ENCODE peak calls at places on chromosome 7, in six cellular contexts. T is HepG2, P is spleen, K is sigmoid colon, J is tibial nerve, I is transverse colon. D is an unnamed sample. For H3K27me3, the result is how much of the 10 kb centered on the place peaks cover.

GRCh38 chr7:40799493-40800406 is 664.9 kb downstream of the SUGCT start:
- DNase-seq in T (no peak), P (no peak), K (no peak), J (no peak), I (no peak), D (no peak)

GRCh38 chr7:55271069-55271468 is 94.1 kb upstream of the LANCL2 start:
- DNase-seq in T (no peak), P (no peak), K (no peak), J (no peak), I (no peak), D (no peak)

GRCh38 chr7:17989546-17989945 is 38.1 kb downstream of the PRPS1L1 start:
- DNase-seq in T (no peak), P (no peak), K (no peak), J (no peak), I (peak), D (no peak)

GRCh38 chr7:23372671-23373070 is 73.5 kb downstream of the MALSU1 start:
- DNase-seq in T (no peak), P (no peak), K (no peak), J (no peak), I (no peak), D (no peak)

GRCh38 chr7:25389489-25390106 is 161.3 kb upstream of the NPVF start:
- DNase-seq in T (peak), P (no peak), K (no peak), J (peak), I (peak), D (no peak)

GRCh38 chr7:27151341-27151944 is 940 bp downstream of the HOXA3 start:
- DNase-seq in T (no peak), P (peak), K (peak), J (no peak), I (no peak), D (peak)

GRCh38 chr7:112019932-112020331 is 186.3 kb downstream of the DOCK4 start:
- DNase-seq in T (peak), P (no peak), K (no peak), J (no peak), I (no peak), D (no peak)

GRCh38 chr7:101696-102376 is 90.5 kb upstream of the FAM20C start:
- DNase-seq in T (no peak), P (peak), K (no peak), J (no peak), I (no peak), D (no peak)

GRCh38 chr7:27205325-27206280 is 5.7 kb upstream of the HOXA13 start:
- DNase-seq in T (no peak), P (no peak), K (no peak), J (no peak), I (no peak), D (no peak)

GRCh38 chr7:1163121-1163520 is 3.1 kb upstream of the ZFAND2A start:
- DNase-seq in T (no peak), P (no peak), K (no peak), J (no peak), I (no peak), D (no peak)

GRCh38 chr7:81470084-81470723 is 299.6 kb downstream of the HGF start:
- DNase-seq in T (peak), P (no peak), K (peak), J (peak), I (peak), D (peak)

GRCh38 chr7:50632561-50633413 is 67.6 kb upstream of the DDC start:
- DNase-seq in T (peak), P (no peak), K (no peak), J (peak), I (peak), D (no peak)

GRCh38 chr7:80804581-80804980 is 114.3 kb downstream of the SEMA3C start:
- DNase-seq in T (no peak), P (no peak), K (no peak), J (no peak), I (no peak), D (no peak)

GRCh38 chr7:32164341-32164996 is 94.3 kb upstream of the PDE1C start:
- DNase-seq in T (peak), P (no peak), K (no peak), J (no peak), I (peak), D (peak)

GRCh38 chr7:1403844-1404404 is 55.3 kb downstream of the MICALL2 start:
- DNase-seq in T (no peak), P (no peak), K (no peak), J (no peak), I (no peak), D (peak)

GRCh38 chr7:106717997-106718871 is 57.3 kb upstream of the CCDC71L start:
- DNase-seq in T (peak), P (no peak), K (no peak), J (peak), I (no peak), D (peak)

GRCh38 chr7:79790863-79791262 is 337.4 kb upstream of the MAGI2 start:
- DNase-seq in T (no peak), P (no peak), K (no peak), J (no peak), I (no peak), D (no peak)

GRCh38 chr7:74424291-74424880 is 29.3 kb upstream of the GTF2IRD1 start:
- DNase-seq in T (no peak), P (no peak), K (peak), J (no peak), I (no peak), D (peak)

GRCh38 chr7:620885-621284 is 101.2 kb upstream of the PDGFA start:
- DNase-seq in T (no peak), P (no peak), K (no peak), J (no peak), I (no peak), D (no peak)

GRCh38 chr7:50303894-50304157 is 690 bp upstream of the IKZF1 start:
- DNase-seq in T (no peak), P (peak), K (no peak), J (no peak), I (no peak), D (peak)

GRCh38 chr7:150317748-150318444 is 5.3 kb upstream of the LRRC61 start:
- DNase-seq in T (no peak), P (no peak), K (no peak), J (no peak), I (no peak), D (no peak)

GRCh38 chr7:115476666-115477065 is 553.9 kb downstream of the TFEC start:
- DNase-seq in T (no peak), P (peak), K (no peak), J (no peak), I (no peak), D (no peak)

GRCh38 chr7:75623390-75624133 is 115.2 kb downstream of the HIP1 start:
- DNase-seq in T (no peak), P (no peak), K (no peak), J (no peak), I (no peak), D (no peak)

GRCh38 chr7:131388126-131388525 is 60.5 kb downstream of the MKLN1 start:
- DNase-seq in T (no peak), P (no peak), K (no peak), J (no peak), I (no peak), D (no peak)
- TF ChIP-seq POLR2A in T (no peak), P (no peak), K (no peak), J (no peak), I (no peak), D (no peak)

GRCh38 chr7:128131701-128132100 is 100.5 kb upstream of the LRRC4 start:
- DNase-seq in T (no peak), P (no peak), K (no peak), J (no peak), I (no peak), D (no peak)

GRCh38 chr7:128132426-128133069 is 101.3 kb upstream of the LRRC4 start:
- DNase-seq in T (no peak), P (no peak), K (no peak), J (no peak), I (no peak), D (no peak)

GRCh38 chr7:128136215-128136597 is 104.9 kb upstream of the LEP start:
- DNase-seq in T (no peak), P (no peak), K (no peak), J (no peak), I (no peak), D (no peak)

GRCh38 chr7:128137096-128137655 is 103.9 kb upstream of the LEP start:
- DNase-seq in T (peak), P (no peak), K (no peak), J (no peak), I (no peak), D (no peak)

DNA sequence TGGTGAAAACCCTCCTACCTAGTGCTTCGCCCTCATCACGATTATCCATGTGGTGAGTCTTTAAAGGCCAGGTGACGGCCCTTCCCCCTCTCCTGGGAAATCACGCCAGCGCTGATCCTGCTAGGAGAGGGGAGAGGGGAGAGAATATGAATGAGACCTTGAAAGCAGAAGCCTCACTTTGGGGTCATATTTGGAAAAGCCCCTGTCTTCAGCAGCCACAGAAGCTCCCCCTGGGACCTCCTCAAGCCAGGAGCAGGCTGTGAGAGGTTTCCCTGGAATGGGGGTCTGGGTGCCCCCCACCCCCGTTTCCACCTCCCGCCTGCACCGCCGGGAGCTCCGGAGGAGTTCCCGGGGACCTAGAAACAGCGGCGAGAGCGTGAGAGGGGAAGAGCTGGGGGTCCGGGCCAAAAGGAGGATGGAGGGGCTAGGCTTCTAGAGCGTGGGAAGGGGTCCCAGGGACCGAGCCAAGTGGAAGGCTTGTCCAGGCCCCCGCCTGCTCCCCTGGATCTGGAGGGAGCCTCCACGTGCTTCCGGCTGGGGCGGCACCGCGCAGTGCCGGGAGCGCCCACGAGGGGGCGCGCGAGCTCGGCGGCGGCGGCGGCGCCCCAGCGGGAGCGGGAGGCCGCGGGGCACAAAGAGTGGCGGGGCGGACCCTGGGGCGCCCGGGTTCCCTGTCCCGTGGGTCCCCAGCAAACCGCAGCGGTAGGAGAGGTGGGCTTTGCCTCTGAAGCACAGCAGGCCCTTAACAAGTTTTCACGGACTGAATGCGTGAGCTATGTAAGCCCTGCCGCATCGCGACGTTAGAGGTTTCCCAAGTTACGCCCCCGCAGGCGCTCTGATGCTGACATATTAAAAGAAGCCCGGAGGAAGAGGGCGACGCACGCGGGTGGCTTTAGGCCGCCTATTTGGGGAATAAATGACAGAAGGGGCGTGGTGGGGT is 104.3 kb upstream of the LRRC4 start:
- DNase-seq in T (no peak), P (peak), K (no peak), J (peak), I (peak), D (peak)
- H3K27me3 ChIP-seq in T (half or more), P (under half), K (under half), J (under half), I (half or more), D (under half)

GRCh38 chr7:4714767-4715384 is 32.8 kb downstream of the FOXK1 start:
- DNase-seq in T (no peak), P (no peak), K (no peak), J (no peak), I (no peak), D (no peak)
- H3K4me3 ChIP-seq in T (peak), P (peak), K (no peak), J (no peak), I (no peak), D (no peak)

DNA sequence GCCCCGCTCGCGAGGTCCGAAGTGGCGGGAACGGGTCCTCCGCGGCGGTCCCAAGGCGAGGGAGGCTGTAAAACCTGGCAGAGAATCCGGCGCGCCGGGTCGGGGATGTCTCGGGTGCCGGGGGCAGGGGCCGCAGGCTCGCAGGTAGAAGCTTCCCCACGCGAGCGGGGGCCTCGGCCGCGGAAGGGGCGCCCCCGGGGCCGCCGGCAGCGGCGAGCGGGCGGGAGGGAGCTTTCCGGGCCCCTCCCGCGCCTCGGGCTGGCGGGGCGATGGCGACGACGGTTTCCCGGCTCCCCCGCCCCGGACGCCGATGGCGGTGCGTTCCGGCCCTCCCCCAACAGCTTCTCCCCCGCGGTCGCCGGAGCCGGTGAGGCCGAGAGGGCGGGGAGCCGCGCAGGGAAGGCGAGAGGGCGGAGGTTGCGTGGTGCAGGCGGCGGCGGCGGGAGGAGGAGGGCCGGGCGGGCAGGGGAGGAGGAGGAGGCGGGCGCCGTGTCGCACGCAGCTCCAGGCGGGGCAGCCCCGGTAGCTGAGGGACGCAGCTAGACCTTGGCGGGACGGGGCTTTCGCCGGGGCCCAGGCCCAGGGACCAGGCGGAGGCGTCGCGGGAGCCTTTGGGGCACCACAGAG is at the start of gene CUL1:
- DNase-seq in T (peak), P (peak), K (peak), J (peak), I (peak), D (peak)
- TF ChIP-seq POLR2A in T (peak), P (peak), K (peak), J (no peak), I (peak), D (no peak)

DNA sequence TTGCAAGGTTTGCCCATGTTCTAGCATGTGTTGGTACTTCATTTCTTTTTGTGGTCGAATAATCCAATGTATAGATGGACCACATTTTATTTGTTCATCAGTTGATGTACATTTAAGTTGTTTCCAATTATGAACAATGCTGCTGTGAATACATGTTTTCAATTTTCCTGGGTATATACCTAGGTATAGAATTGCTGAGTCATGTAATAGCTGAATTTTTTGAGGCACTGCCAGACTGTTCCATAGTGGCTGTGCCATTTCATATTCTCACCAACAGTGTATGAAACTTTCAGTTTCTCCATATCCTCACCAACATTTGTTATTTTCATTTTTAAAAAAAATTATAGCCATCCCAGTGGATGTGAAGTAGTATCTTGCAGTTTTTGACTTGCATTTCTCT is 90.5 kb downstream of the EZH2 start:
- DNase-seq in T (no peak), P (no peak), K (no peak), J (no peak), I (no peak), D (no peak)
- H3K27me3 ChIP-seq in T (under half), P (under half), K (under half), J (under half), I (under half), D (under half)

DNA sequence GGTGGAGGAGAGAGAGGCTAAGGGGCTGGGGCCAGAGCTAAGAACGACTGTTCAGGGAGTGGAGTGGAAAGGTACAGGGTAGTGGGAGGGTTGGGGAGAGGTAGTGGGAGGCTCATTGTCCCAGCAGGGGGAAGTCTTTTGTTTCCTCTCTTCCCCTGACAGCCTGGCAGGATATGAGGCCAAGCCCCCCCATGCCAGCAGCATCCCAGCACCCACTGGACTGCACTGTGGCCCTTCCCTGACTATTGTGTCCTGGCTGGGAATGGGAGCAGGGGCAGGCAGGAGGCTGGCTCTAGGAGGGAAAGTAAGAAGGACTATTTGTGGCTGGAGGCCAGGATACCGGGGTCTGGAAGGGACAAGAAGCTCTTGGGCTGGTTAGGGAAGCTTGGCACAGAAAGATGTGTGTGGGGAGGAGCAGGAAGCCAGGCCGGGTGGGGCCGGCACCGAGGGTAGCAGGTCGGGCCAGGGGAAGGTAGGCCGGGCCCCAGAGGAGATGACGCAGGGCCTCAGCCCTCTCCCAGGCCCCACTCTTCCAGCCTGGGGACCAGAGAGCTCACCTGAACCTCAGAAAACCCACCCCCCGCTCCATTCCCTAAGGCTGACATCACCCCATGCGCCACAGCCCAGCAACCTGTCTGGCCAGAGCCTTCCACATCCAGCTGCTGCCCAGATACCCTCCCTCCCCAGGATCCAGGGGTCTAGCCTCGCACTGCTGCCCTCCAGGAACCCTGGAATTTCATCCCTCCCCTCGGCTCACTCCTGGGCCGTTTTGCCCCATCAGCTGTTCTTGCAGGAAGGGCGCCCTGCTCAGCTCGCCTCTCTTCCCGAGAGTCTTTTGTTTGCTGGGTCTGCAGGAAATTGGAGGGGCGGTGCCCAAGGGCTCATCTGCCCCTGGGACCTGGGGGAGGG is 8.8 kb upstream of the EPHB4 start:
- DNase-seq in T (no peak), P (peak), K (no peak), J (no peak), I (peak), D (peak)
- H3K4me3 ChIP-seq in T (peak), P (peak), K (peak), J (no peak), I (no peak), D (peak)